ENCODE peak calls at places on chromosomes 5 and 9, in six cellular contexts. N is ovary, Y is right atrium auricular region, J is MCF 10A, X is pancreas, K is IMR-90. D is an unnamed sample.

GRCh38 chr9:96417051-96417586 is 1.1 kb downstream of the ZNF367 start:
- DNase-seq in N (peak; percentile 91), Y (peak; percentile 87), J (peak; percentile 75), X (peak; percentile 85), K (peak; percentile 72), D (peak; percentile 90)

GRCh38 chr9:14424983-14425382 is 111.0 kb upstream of the NFIB start:
- DNase-seq in N (no peak), Y (no peak), J (no peak), X (no peak), K (no peak), D (no peak)

GRCh38 chr5:24598926-24599325 is 45.9 kb downstream of the CDH10 start:
- DNase-seq in N (no peak), Y (no peak), J (no peak), X (no peak), K (no peak), D (no peak)

GRCh38 chr5:179840766-179841165 is 17.9 kb downstream of the MRNIP start:
- DNase-seq in N (no peak), Y (no peak), J (no peak), X (peak; percentile 28), K (no peak), D (no peak)

GRCh38 chr9:125749951-125750655 is 2.9 kb downstream of the PBX3 start:
- DNase-seq in N (no peak), Y (no peak), J (peak; percentile 42), X (no peak), K (peak; percentile 79), D (no peak)

GRCh38 chr9:35658894-35659220 is 765 bp downstream of the CCDC107 start:
- DNase-seq in N (no peak), Y (no peak), J (peak; percentile 30), X (peak; percentile 57), K (peak; percentile 70), D (no peak)

GRCh38 chr9:20242767-20243166 is 379.5 kb downstream of the MLLT3 start:
- DNase-seq in N (no peak), Y (no peak), J (no peak), X (no peak), K (no peak), D (no peak)

GRCh38 chr9:126295936-126296600 is 30.6 kb upstream of the MVB12B start:
- DNase-seq in N (no peak), Y (no peak), J (peak; percentile 28), X (no peak), K (no peak), D (no peak)

GRCh38 chr5:135441919-135442318 is 5.2 kb downstream of the DCANP1 start:
- DNase-seq in N (no peak), Y (peak; percentile 28), J (no peak), X (peak; percentile 4), K (no peak), D (no peak)

GRCh38 chr9:36140086-36141084 is 3.9 kb downstream of the GLIPR2 start:
- DNase-seq in N (no peak), Y (no peak), J (no peak), X (no peak), K (no peak), D (no peak)

GRCh38 chr9:126763130-126763764 is 41.6 kb upstream of the ZBTB43 start:
- DNase-seq in N (no peak), Y (no peak), J (no peak), X (no peak), K (no peak), D (no peak)

GRCh38 chr5:36944607-36945225 is 68.1 kb downstream of the NIPBL start:
- DNase-seq in N (no peak), Y (no peak), J (peak; percentile 60), X (no peak), K (peak; percentile 76), D (no peak)

GRCh38 chr5:859391-859790 is 8.6 kb upstream of the ZDHHC11 start:
- DNase-seq in N (no peak), Y (no peak), J (no peak), X (no peak), K (no peak), D (no peak)

GRCh38 chr5:124436294-124436693 is 310.1 kb downstream of the ZNF608 start:
- DNase-seq in N (no peak), Y (no peak), J (peak; percentile 16), X (no peak), K (peak; percentile 75), D (no peak)

GRCh38 chr5:170070556-170071412 is 34.9 kb upstream of the FOXI1 start:
- DNase-seq in N (no peak), Y (no peak), J (peak; percentile 60), X (peak; percentile 9), K (peak; percentile 45), D (peak; percentile 9)

GRCh38 chr9:71147368-71147767 is 25.9 kb upstream of the TRPM3 start:
- DNase-seq in N (no peak), Y (no peak), J (no peak), X (no peak), K (no peak), D (no peak)

GRCh38 chr5:41869739-41870620 is at the start of gene OXCT1:
- DNase-seq in N (peak; percentile 85), Y (peak; percentile 82), J (peak; percentile 87), X (peak; percentile 58), K (peak; percentile 80), D (peak; percentile 75)

GRCh38 chr9:114894801-114895433 is 35.5 kb downstream of the TNFSF8 start:
- DNase-seq in N (no peak), Y (no peak), J (peak; percentile 83), X (no peak), K (peak; percentile 99), D (peak; percentile 29)

GRCh38 chr5:175895701-175896102 is 24.3 kb downstream of the CPLX2 start:
- DNase-seq in N (no peak), Y (no peak), J (peak; percentile 21), X (no peak), K (no peak), D (no peak)

GRCh38 chr5:139100825-139101224 is 97.3 kb downstream of the SIL1 start:
- DNase-seq in N (no peak), Y (no peak), J (peak; percentile 91), X (no peak), K (peak; percentile 75), D (no peak)

GRCh38 chr5:88613051-88613450 is 269.9 kb downstream of the MEF2C start:
- DNase-seq in N (no peak), Y (no peak), J (peak; percentile 8), X (no peak), K (no peak), D (no peak)

D was measured in heart right ventricle.